ENCODE peak calls at places on chromosomes 1 and 21, in seven cellular contexts. W is Peyer's patch; X is NCI-H524; N is stimulated activated CD8-positive, alpha-beta memory T cell treated with anti-CD3 and anti-CD28 coated beads, Interleukin-15, amount 100 ng/mL, for 24 hours; A is activated naive CD8-positive, alpha-beta T cell treated with anti-CD3 and anti-CD28 coated beads, Interleukin-2, amount 50 U/mL, for 24 hours; T is hepatic stellate cell; U is adrenal gland. O is an unnamed sample.
A peak's percentile ranks its signal among the peaks of the same experiment; 100 is the strongest.

GRCh38 chr1:35569956-35570355 is 3.2 kb upstream of the TFAP2E start:
- DNase-seq in T (peak; percentile 31), A (no peak), W (no peak), X (no peak), U (peak; percentile 60), N (no peak), O (no peak)

GRCh38 chr1:178821134-178821866 is 49.6 kb downstream of the ANGPTL1 start:
- DNase-seq in X (no peak), A (no peak), W (no peak), T (no peak), U (no peak), N (no peak), O (no peak)

GRCh38 chr21:42764443-42764760 is 111.0 kb downstream of the PDE9A start:
- DNase-seq in U (no peak), T (no peak), X (no peak), W (no peak), A (no peak), N (no peak), O (no peak)

GRCh38 chr1:108719654-108720435 is 7.1 kb downstream of the FNDC7 start:
- DNase-seq in X (no peak), U (peak; percentile 59), A (no peak), W (no peak), T (peak; percentile 79), N (no peak), O (peak; percentile 80)

GRCh38 chr1:38502772-38503171 is 356.8 kb downstream of the RRAGC start:
- DNase-seq in U (peak; percentile 1), N (no peak), X (peak; percentile 57), W (no peak), A (no peak), T (no peak), O (peak; percentile 7)

GRCh38 chr1:46171351-46171750 is 3.5 kb upstream of the TSPAN1 start:
- DNase-seq in A (no peak), X (no peak), U (no peak), N (no peak), T (no peak), W (peak; percentile 38), O (no peak)

GRCh38 chr1:161145832-161146231 is 7.9 kb upstream of the UFC1 start:
- DNase-seq in X (no peak), U (no peak), W (no peak), T (no peak), N (no peak), A (no peak), O (no peak)

GRCh38 chr1:153422450-153423068 is 6.2 kb downstream of the S100A7A start:
- DNase-seq in X (no peak), T (peak; percentile 43), A (peak; percentile 74), W (peak; percentile 81), U (peak; percentile 80), N (peak; percentile 40), O (peak; percentile 59)

GRCh38 chr1:27366113-27366410 is 699 bp downstream of the MAP3K6 start:
- DNase-seq in W (peak; percentile 91), U (peak; percentile 85), A (peak; percentile 86), X (peak; percentile 70), N (no peak), T (peak; percentile 88), O (peak; percentile 89)

GRCh38 chr1:7478797-7479499 is 292.1 kb upstream of the VAMP3 start:
- DNase-seq in A (peak; percentile 3), W (peak; percentile 84), T (peak; percentile 98), N (no peak), X (no peak), U (peak; percentile 69), O (no peak)

GRCh38 chr1:58779837-58780585 is 3.8 kb downstream of the JUN start:
- DNase-seq in X (no peak), T (no peak), A (no peak), U (peak; percentile 34), W (peak; percentile 73), N (no peak), O (peak; percentile 57)

GRCh38 chr1:86765073-86765472 is 60.7 kb downstream of the SH3GLB1 start:
- DNase-seq in A (no peak), U (peak; percentile 42), T (no peak), X (no peak), N (no peak), W (no peak), O (no peak)

GRCh38 chr1:32094721-32095521 is 12.9 kb upstream of the KPNA6 start:
- DNase-seq in U (no peak), W (peak; percentile 70), A (no peak), T (no peak), X (no peak), N (no peak), O (no peak)

GRCh38 chr1:68542586-68542985 is 45.7 kb upstream of the DEPDC1 start:
- DNase-seq in X (no peak), N (no peak), T (no peak), W (no peak), A (no peak), U (no peak), O (no peak)

O was measured in SJSA1.